ENCODE peak calls at places on chromosomes 1 and 21, in four cellular contexts. X is CD4-positive, CD25-positive, alpha-beta regulatory T cell; I is GM12865; H is naive thymus-derived CD4-positive, alpha-beta T cell. M is an unnamed sample.

GRCh38 chr1:205360166-205360565 is 3.4 kb upstream of the KLHDC8A start:
- DNase-seq in X (no peak), I (no peak), H (no peak), M (no peak)

GRCh38 chr21:28871388-28872015 is 121.2 kb downstream of the LTN1 start:
- DNase-seq in X (no peak), I (no peak), H (no peak), M (no peak)

GRCh38 chr1:53293123-53293522 is 34.7 kb downstream of the LRP8 start:
- DNase-seq in X (no peak), I (peak; percentile 21), H (no peak), M (no peak)

GRCh38 chr1:81304187-81304586 is 496.5 kb upstream of the ADGRL2 start:
- DNase-seq in X (no peak), I (no peak), H (no peak), M (no peak)

GRCh38 chr1:12756756-12757433 is 10.9 kb downstream of the CFAP107 start:
- DNase-seq in X (no peak), I (no peak), H (no peak), M (no peak)

GRCh38 chr1:43687301-43688108 is 19.8 kb upstream of the ST3GAL3 start:
- DNase-seq in X (no peak), I (no peak), H (no peak), M (no peak)

GRCh38 chr1:218676991-218677390 is 331.9 kb downstream of the TGFB2 start:
- DNase-seq in X (no peak), I (no peak), H (no peak), M (no peak)

GRCh38 chr1:33455537-33456301 is 16.7 kb upstream of the ZSCAN20 start:
- DNase-seq in X (peak; percentile 11), I (peak; percentile 85), H (no peak), M (no peak)

GRCh38 chr21:39127506-39127905 is 55.7 kb downstream of the PSMG1 start:
- DNase-seq in X (no peak), I (no peak), H (no peak), M (no peak)

GRCh38 chr1:230120949-230121381 is 53.9 kb downstream of the GALNT2 start:
- DNase-seq in X (no peak), I (peak; percentile 51), H (no peak), M (no peak)

GRCh38 chr1:172185206-172185605 is 235.3 kb upstream of the C1orf105 start:
- DNase-seq in X (no peak), I (peak; percentile 77), H (no peak), M (no peak)

GRCh38 chr1:113551728-113552127 is 161.4 kb downstream of the MAGI3 start:
- DNase-seq in X (no peak), I (no peak), H (no peak), M (no peak)
- H3K4me3 ChIP-seq in X (no peak overlapping the region), I (no peak overlapping the region), H (no peak overlapping the region), M (no peak overlapping the region)

GRCh38 chr1:202162049-202162417 is 1.6 kb upstream of the PTPN7 start:
- DNase-seq in X (peak; percentile 22), I (peak; percentile 69), H (peak; percentile 71), M (peak; percentile 55)
- H3K4me3 ChIP-seq in X (no peak overlapping the region), I (peak overlapping the region; percentile 10), H (peak overlapping the region; percentile 98), M (peak overlapping the region; percentile 65)

DNA sequence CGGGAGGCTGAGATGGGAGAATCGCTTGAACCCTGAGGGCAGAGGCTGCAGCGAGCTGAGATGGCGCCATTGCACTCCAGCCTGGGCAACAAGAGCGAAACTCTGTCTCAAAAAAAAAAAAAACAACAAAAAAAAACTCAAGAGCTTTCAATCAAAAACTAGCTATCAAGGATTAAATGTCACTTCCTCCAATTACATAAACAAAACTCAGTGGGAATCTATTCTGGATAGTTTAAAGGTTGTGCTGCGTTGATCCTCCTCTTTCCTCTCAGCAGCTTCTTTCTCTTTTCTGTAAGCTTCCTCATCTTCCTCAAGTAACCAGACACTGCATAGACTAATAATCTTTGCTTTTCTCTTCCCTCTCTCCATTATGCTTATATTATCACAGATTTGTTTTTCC is 20.7 kb downstream of the EIF4G3 start:
- DNase-seq in X (no peak), I (no peak), H (no peak), M (no peak)
- H3K4me3 ChIP-seq in X (no peak overlapping the region), I (no peak overlapping the region), H (no peak overlapping the region), M (no peak overlapping the region)

GRCh38 chr1:226492738-226493137 is 55.8 kb upstream of the STUM start:
- DNase-seq in X (no peak), I (no peak), H (no peak), M (no peak)
- H3K4me3 ChIP-seq in X (no peak overlapping the region), I (no peak overlapping the region), H (no peak overlapping the region), M (no peak overlapping the region)

GRCh38 chr1:61204528-61204927 is 122.2 kb downstream of the NFIA start:
- DNase-seq in X (no peak), I (no peak), H (no peak), M (no peak)

GRCh38 chr1:61201035-61201434 is 118.7 kb downstream of the NFIA start:
- DNase-seq in X (no peak), I (no peak), H (no peak), M (no peak)

GRCh38 chr1:61198554-61198953 is 116.2 kb downstream of the NFIA start:
- DNase-seq in X (no peak), I (no peak), H (no peak), M (no peak)

GRCh38 chr1:61207416-61207815 is 125.1 kb downstream of the NFIA start:
- DNase-seq in X (no peak), I (no peak), H (no peak), M (no peak)

GRCh38 chr1:61202854-61203603 is 120.7 kb downstream of the NFIA start:
- DNase-seq in X (no peak), I (no peak), H (no peak), M (no peak)
- H3K4me3 ChIP-seq in X (no peak overlapping the region), I (no peak overlapping the region), H (no peak overlapping the region), M (no peak overlapping the region)

DNA sequence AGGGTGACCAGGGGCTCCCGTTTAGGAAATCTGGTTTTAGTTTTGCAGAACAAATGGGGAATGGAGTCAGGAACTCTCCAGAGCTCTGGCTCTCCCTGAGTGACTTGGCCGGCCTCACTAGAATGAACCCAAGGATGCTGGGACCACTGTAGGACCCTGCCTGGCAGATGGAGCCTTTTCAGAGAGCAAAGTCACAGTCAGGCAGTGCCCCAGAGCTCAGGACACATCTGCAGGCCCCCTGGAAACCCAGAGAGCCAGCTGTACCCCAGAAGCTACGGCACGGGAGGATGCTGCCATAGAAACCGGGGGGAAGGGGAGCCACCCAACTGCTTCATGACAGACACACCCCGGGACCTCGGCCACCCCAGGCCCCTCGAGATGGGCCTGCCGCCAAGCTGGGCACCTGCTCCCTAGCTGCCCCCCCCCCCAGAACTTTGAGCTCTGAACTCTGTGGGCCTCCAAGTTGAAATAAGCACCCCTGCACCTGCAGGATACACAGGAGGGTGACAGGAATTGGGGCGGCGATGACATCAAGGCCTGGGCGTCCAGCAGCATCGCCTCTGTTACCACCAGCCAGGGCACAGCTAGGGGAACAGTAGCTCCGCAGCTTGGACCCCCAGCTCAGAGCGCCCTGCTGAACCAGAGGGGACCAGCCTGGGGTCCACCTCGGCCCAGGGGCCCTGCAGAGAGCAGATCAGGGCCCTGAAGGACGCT is 91.8 kb upstream of the VAMP3 start:
- DNase-seq in X (no peak), I (no peak), H (no peak), M (no peak)
- H3K4me3 ChIP-seq in X (no peak overlapping the region), I (no peak overlapping the region), H (no peak overlapping the region), M (peak overlapping the region; percentile 80)

GRCh38 chr1:20290624-20291597 is at the start of gene VWA5B1:
- DNase-seq in X (no peak), I (no peak), H (no peak), M (no peak)

GRCh38 chr1:20291621-20292020 is 946 bp downstream of the VWA5B1 start:
- DNase-seq in X (no peak), I (no peak), H (no peak), M (no peak)
- H3K4me3 ChIP-seq in X (no peak overlapping the region), I (no peak overlapping the region), H (peak overlapping the region; percentile 24), M (no peak overlapping the region)

GRCh38 chr1:6614019-6614952 is 755 bp downstream of the PHF13 start:
- DNase-seq in X (peak; percentile 40), I (peak; percentile 45), H (peak; percentile 80), M (peak; percentile 54)
- H3K4me3 ChIP-seq in X (no peak overlapping the region), I (peak overlapping the region; percentile 79), H (peak overlapping the region; percentile 39), M (peak overlapping the region; percentile 92)

DNA sequence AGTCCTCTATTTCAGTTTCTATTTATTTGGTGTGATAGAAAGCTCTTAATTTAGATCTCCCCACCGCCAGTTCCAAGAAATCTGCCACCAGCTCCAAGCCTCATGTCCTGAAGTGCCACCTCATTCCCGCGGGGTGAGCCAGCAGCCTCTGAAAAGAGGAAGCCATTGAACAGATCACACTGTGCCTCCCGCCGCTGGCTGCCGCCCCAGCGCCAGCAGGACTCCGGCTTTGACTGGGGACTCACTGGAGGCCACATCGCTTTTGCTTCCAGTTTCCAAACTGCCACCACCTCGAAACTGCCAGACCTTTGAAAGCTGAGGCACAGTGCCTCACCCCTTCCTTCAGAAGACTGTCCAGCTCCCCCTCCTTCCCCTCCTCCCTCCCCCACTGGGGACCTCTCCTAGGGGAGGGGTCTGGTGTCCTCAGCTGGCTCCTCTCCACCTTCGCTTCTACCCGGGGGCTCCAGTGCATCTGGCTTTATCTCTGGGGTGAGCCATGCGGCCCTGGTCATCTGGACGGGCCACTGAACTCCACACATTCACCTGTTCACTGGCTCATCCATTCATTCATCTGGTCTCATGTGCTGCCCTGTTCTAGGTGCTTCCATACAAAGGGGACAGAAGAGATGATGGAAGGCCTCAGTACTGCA is 59.0 kb downstream of the VPS26C start:
- DNase-seq in X (no peak), I (peak; percentile 91), H (peak; percentile 34), M (no peak)
- H3K4me3 ChIP-seq in X (no peak overlapping the region), I (peak overlapping the region; percentile 63), H (no peak overlapping the region), M (no peak overlapping the region)